ENCODE peak calls at places on chromosome 2, in five cellular contexts. Y is fibroblast of lung, X is heart left ventricle, O is DND-41, J is A673. I is an unnamed sample. For H3K9me3, the result is how much of the 10 kb centered on the place peaks cover.

GRCh38 chr2:227607969-227608368 is 6.7 kb downstream of the SCYGR3 start:
- DNase-seq in Y (no peak), X (no peak), O (no peak), J (no peak), I (no peak)

GRCh38 chr2:34481542-34481941 is 882.4 kb upstream of the FAM98A start:
- DNase-seq in Y (no peak), X (no peak), O (no peak), J (no peak), I (no peak)

GRCh38 chr2:74515271-74516069 is 1.2 kb downstream of the TLX2 start:
- DNase-seq in Y (no peak), X (no peak), O (no peak), J (no peak), I (no peak)

GRCh38 chr2:16613475-16613874 is 52.2 kb downstream of the CYRIA start:
- DNase-seq in Y (peak), X (no peak), O (no peak), J (no peak), I (no peak)

GRCh38 chr2:23381084-23381483 is 3.9 kb upstream of the KLHL29 start:
- DNase-seq in Y (peak), X (peak), O (no peak), J (peak), I (no peak)

GRCh38 chr2:239947361-239948045 is 77.6 kb downstream of the NDUFA10 start:
- DNase-seq in Y (no peak), X (peak), O (no peak), J (no peak), I (peak)

GRCh38 chr2:101883860-101884259 is 107.9 kb upstream of the IL1R2 start:
- DNase-seq in Y (peak), X (no peak), O (no peak), J (peak), I (no peak)

GRCh38 chr2:177291701-177292100 is 27.2 kb upstream of the NFE2L2 start:
- DNase-seq in Y (no peak), X (no peak), O (no peak), J (no peak), I (no peak)

GRCh38 chr2:160246356-160246755 is 46.3 kb upstream of the ITGB6 start:
- DNase-seq in Y (peak), X (no peak), O (no peak), J (no peak), I (no peak)

GRCh38 chr2:212381428-212382102 is 157.0 kb downstream of the ERBB4 start:
- DNase-seq in Y (no peak), X (no peak), O (no peak), J (peak), I (no peak)

GRCh38 chr2:176001281-176001902 is 675 bp downstream of the LNPK start:
- DNase-seq in Y (peak), X (peak), O (peak), J (peak), I (peak)

GRCh38 chr2:157822993-157823392 is 53.1 kb downstream of the ACVR1 start:
- DNase-seq in Y (peak), X (no peak), O (no peak), J (no peak), I (no peak)

GRCh38 chr2:160073284-160073888 is 11.0 kb upstream of the PLA2R1 start:
- DNase-seq in Y (no peak), X (no peak), O (no peak), J (no peak), I (no peak)

GRCh38 chr2:71901466-71901865 is 246.2 kb downstream of the CYP26B1 start:
- DNase-seq in Y (no peak), X (no peak), O (no peak), J (no peak), I (no peak)

GRCh38 chr2:120775261-120775660 is 39.6 kb downstream of the GLI2 start:
- DNase-seq in Y (no peak), X (no peak), O (no peak), J (no peak), I (peak)

GRCh38 chr2:170905864-170906263 is 23.2 kb upstream of the GORASP2 start:
- DNase-seq in Y (no peak), X (no peak), O (no peak), J (no peak), I (no peak)

GRCh38 chr2:73736378-73736777 is 767 bp downstream of the TPRKB start:
- DNase-seq in Y (no peak), X (no peak), O (no peak), J (no peak), I (no peak)

GRCh38 chr2:182642328-182642727 is 73.7 kb upstream of the DNAJC10 start:
- DNase-seq in Y (peak), X (no peak), O (peak), J (peak), I (peak)

GRCh38 chr2:241273552-241273988 is 41.9 kb downstream of the HDLBP start:
- DNase-seq in Y (no peak), X (no peak), O (no peak), J (peak), I (no peak)

GRCh38 chr2:229129738-229130371 is 141.2 kb downstream of the PID1 start:
- DNase-seq in Y (peak), X (no peak), O (no peak), J (no peak), I (no peak)

GRCh38 chr2:147623328-147623727 is 221.5 kb upstream of the ACVR2A start:
- DNase-seq in Y (no peak), X (no peak), O (peak), J (no peak), I (no peak)

GRCh38 chr2:163123526-163123925 is 285.0 kb upstream of the KCNH7 start:
- DNase-seq in Y (no peak), X (no peak), O (no peak), J (no peak), I (no peak)

GRCh38 chr2:162480067-162480466 is 136.1 kb downstream of the GCA start:
- DNase-seq in Y (no peak), X (no peak), O (no peak), J (no peak), I (no peak)

GRCh38 chr2:182854405-182855105 is 11.9 kb downstream of the FRZB start:
- DNase-seq in Y (no peak), X (no peak), O (no peak), J (no peak), I (no peak)

GRCh38 chr2:232872826-232873225 is 2.8 kb downstream of the SNORC start:
- DNase-seq in Y (no peak), X (no peak), O (no peak), J (no peak), I (no peak)

GRCh38 chr2:207418422-207418821 is 111.3 kb upstream of the CREB1 start:
- DNase-seq in Y (no peak), X (no peak), O (no peak), J (no peak), I (no peak)

GRCh38 chr2:66854304-66854703 is 419.4 kb downstream of the MEIS1 start:
- DNase-seq in Y (no peak), X (no peak), O (no peak), J (no peak), I (no peak)

GRCh38 chr2:111178730-111179405 is 58.2 kb downstream of the BCL2L11 start:
- DNase-seq in Y (no peak), X (peak), O (no peak), J (no peak), I (no peak)

GRCh38 chr2:175175896-175176295 is 5.6 kb downstream of the ATP5MC3 start:
- DNase-seq in Y (peak), X (no peak), O (no peak), J (no peak), I (no peak)

GRCh38 chr2:74944987-74945782 is 13.3 kb upstream of the POLE4 start:
- DNase-seq in Y (peak), X (no peak), O (no peak), J (no peak), I (no peak)

GRCh38 chr2:171874963-171875362 is 19.1 kb downstream of the SLC25A12 start:
- DNase-seq in Y (no peak), X (no peak), O (no peak), J (no peak), I (no peak)

GRCh38 chr2:74441690-74442482 is at the start of gene RTKN:
- DNase-seq in Y (no peak), X (no peak), O (no peak), J (no peak), I (peak)

GRCh38 chr2:16330571-16331351 is 334.9 kb downstream of the CYRIA start:
- DNase-seq in Y (no peak), X (peak), O (no peak), J (no peak), I (peak)

GRCh38 chr2:119760876-119761275 is 1.2 kb downstream of the PTPN4 start:
- DNase-seq in Y (peak), X (no peak), O (no peak), J (peak), I (no peak)

GRCh38 chr2:142306126-142306525 is 175.3 kb upstream of the LRP1B start:
- DNase-seq in Y (no peak), X (no peak), O (no peak), J (no peak), I (no peak)

GRCh38 chr2:39378968-39379367 is 58.1 kb downstream of the MAP4K3 start:
- DNase-seq in Y (no peak), X (no peak), O (no peak), J (no peak), I (no peak)

GRCh38 chr2:39373403-39373802 is 63.7 kb downstream of the MAP4K3 start:
- DNase-seq in Y (no peak), X (no peak), O (no peak), J (no peak), I (no peak)

GRCh38 chr2:39379643-39380524 is 57.2 kb downstream of the MAP4K3 start:
- DNase-seq in Y (peak), X (no peak), O (no peak), J (peak), I (no peak)

GRCh38 chr2:39377226-39377939 is 59.7 kb downstream of the MAP4K3 start:
- DNase-seq in Y (no peak), X (no peak), O (no peak), J (no peak), I (no peak)

DNA sequence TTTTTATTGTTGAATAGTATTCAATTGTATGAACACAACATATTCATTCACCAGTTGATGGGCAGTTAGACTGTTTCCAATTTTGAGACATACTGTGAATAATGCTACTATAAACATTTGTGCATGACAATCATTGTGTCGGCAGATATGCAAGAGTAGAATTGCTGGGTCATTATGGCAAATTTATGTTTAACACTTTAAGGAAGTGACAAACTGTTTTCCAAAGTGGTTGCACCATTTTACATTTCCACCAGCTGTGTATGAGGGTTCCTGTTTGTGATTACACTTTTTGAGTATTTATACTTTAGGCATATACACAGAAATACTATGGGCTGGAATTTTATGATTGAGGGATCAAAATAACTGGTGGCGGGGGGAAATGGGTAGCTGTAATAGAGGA is 61.2 kb downstream of the MAP4K3 start:
- DNase-seq in Y (no peak), X (no peak), O (no peak), J (no peak), I (no peak)
- H3K9me3 ChIP-seq in Y (under half), X (under half), O (under half), J (under half), I (under half)

GRCh38 chr2:191569025-191569424 is 108.9 kb upstream of the NABP1 start:
- DNase-seq in Y (no peak), X (no peak), O (no peak), J (peak), I (no peak)
- TF ChIP-seq CTCF in Y (no peak), X (no peak), O (no peak), J (no peak), I (no peak)

GRCh38 chr2:70121627-70122372 is 34.5 kb downstream of the PCBP1 start:
- DNase-seq in Y (no peak), X (no peak), O (no peak), J (no peak), I (no peak)
- H3K27ac ChIP-seq in Y (no peak), X (peak), O (peak), J (peak), I (peak)

DNA sequence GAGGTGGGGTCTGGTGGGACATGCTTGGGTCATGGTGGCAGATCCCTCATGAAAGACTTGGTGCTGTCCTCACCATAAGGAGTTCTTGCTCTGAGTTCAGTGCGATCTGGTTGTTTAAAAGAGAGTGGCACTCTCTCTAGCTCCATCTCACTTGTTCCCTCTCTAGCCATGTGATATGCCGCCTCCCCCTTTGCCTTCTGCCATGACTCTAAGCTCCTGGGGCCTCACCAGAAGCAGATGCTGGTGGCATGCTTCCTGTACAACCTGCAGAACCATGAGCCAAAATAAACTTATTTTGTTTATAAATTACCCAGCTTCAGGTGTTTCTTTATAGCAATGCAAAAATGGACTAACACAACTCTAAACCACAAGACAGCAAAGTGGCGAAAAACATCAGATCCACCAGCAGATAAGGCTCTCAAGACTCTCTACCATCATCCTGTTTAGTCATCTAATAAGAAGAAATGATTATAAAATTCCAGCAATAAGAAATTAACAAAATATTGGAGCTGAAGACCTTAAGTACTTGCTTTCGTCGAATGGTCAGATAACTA is 75.5 kb downstream of the OLA1 start:
- DNase-seq in Y (no peak), X (no peak), O (peak), J (no peak), I (no peak)
- H3K9me3 ChIP-seq in Y (under half), X (under half), O (under half), J (under half), I (half or more)

GRCh38 chr2:48183991-48184390 is 277.7 kb upstream of the FBXO11 start:
- DNase-seq in Y (no peak), X (no peak), O (no peak), J (no peak), I (no peak)
- TF ChIP-seq CTCF in Y (no peak), X (no peak), O (no peak), J (no peak), I (no peak)

GRCh38 chr2:217804338-217804737 is 198.5 kb downstream of the TNS1 start:
- DNase-seq in Y (no peak), X (peak), O (no peak), J (no peak), I (peak)
- H3K27ac ChIP-seq in Y (no peak), X (peak), O (no peak), J (no peak), I (peak)

DNA sequence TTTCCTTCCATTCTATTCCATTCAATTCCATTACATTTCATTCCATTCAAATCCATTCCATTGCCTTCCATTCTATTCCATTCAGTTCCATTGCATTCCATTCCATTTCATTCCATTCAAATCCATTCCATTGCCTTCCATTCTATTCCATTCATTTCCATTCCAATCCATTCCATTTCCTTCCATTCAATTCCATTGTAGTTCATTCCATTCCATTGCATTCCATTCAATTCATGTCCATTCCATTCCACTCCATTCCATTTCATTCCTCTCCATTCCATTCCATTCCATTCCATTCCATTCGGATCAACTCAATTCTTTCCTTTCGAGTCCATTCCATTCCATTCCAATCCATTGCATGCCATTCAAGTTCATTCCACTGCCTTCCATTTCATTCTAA is 1128.3 kb downstream of the RPIA start:
- DNase-seq in Y (no peak), X (no peak), O (no peak), J (no peak), I (no peak)
- H3K9me3 ChIP-seq in Y (under half), X (under half), O (half or more), J (half or more), I (under half)

GRCh38 chr2:100482741-100483140 is 12.5 kb downstream of the NMS start:
- DNase-seq in Y (no peak), X (no peak), O (no peak), J (no peak), I (no peak)
- TF ChIP-seq CTCF in Y (no peak), X (no peak), O (peak), J (peak), I (no peak)

GRCh38 chr2:109700680-109701274 is 86.6 kb downstream of the SOWAHC start:
- DNase-seq in Y (no peak), X (no peak), O (no peak), J (no peak), I (no peak)

GRCh38 chr2:109703798-109704197 is 89.6 kb downstream of the SOWAHC start:
- DNase-seq in Y (no peak), X (no peak), O (no peak), J (no peak), I (no peak)

GRCh38 chr2:109701362-109701761 is 87.2 kb downstream of the SOWAHC start:
- DNase-seq in Y (no peak), X (no peak), O (no peak), J (no peak), I (no peak)

GRCh38 chr2:109702250-109702985 is 88.3 kb downstream of the SOWAHC start:
- DNase-seq in Y (peak), X (no peak), O (no peak), J (no peak), I (no peak)

GRCh38 chr2:109703076-109703475 is 88.9 kb downstream of the SOWAHC start:
- DNase-seq in Y (peak), X (no peak), O (no peak), J (no peak), I (no peak)
- H3K27ac ChIP-seq in Y (peak), X (no peak), O (no peak), J (no peak), I (no peak)

GRCh38 chr2:62329797-62330196 is 133.9 kb downstream of the B3GNT2 start:
- DNase-seq in Y (no peak), X (no peak), O (no peak), J (no peak), I (no peak)

GRCh38 chr2:62330959-62331358 is 135.0 kb downstream of the B3GNT2 start:
- DNase-seq in Y (no peak), X (no peak), O (no peak), J (no peak), I (no peak)

GRCh38 chr2:62321890-62322289 is 126.0 kb downstream of the B3GNT2 start:
- DNase-seq in Y (no peak), X (no peak), O (no peak), J (no peak), I (no peak)

GRCh38 chr2:62325398-62325797 is 129.5 kb downstream of the B3GNT2 start:
- DNase-seq in Y (no peak), X (no peak), O (no peak), J (no peak), I (no peak)

DNA sequence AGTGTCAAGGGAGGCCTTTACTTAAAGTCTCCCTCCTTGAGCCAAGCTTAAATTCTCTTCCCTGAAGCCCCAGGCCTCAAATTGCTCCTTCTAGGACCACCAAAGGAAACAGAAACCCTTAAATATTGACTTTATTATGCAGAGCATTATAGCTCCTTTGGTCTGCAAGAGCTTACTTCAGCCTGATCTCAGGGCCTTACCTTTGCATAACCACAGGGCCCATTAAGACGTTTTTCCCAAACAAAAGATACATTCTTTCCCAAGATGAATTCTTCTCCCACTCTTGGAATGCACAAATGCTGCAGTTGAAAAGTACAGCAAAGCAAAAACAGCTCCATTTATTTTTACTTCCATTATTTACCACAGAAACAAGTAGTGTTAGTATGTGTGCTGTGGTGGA is 130.8 kb downstream of the B3GNT2 start:
- DNase-seq in Y (no peak), X (no peak), O (no peak), J (no peak), I (no peak)
- H3K9me3 ChIP-seq in Y (under half), X (under half), O (under half), J (under half), I (under half)

I was measured in left ventricle myocardium inferior.